ENCODE peak calls at places on chromosomes 2 and 18, in ten cellular contexts. One of them, this sample, is unnamed.

GRCh38 chr2:233062447-233062842 is 2.3 kb downstream of the INPP5D start:
- DNase-seq in ELR: no peak
- DNase-seq in activated T-cell treated with anti-CD3 and anti-CD28 coated beads, Interleukin-2, amount 50 U/mL, for 4 hours: no peak
- DNase-seq in globus pallidus: no peak
- DNase-seq in transverse colon: no peak
- DNase-seq in M059J: no peak
- DNase-seq in AG10803: no peak
- DNase-seq in lower lobe of right lung: no peak
- DNase-seq in ecto neural progenitor cell: no peak
- DNase-seq in HepG2: peak
- DNase-seq in this sample: no peak

GRCh38 chr2:224869601-224870000 is 153.4 kb upstream of the CCDC195 start:
- DNase-seq in ELR: peak
- DNase-seq in activated T-cell treated with anti-CD3 and anti-CD28 coated beads, Interleukin-2, amount 50 U/mL, for 4 hours: no peak
- DNase-seq in globus pallidus: no peak
- DNase-seq in transverse colon: no peak
- DNase-seq in M059J: peak
- DNase-seq in AG10803: peak
- DNase-seq in lower lobe of right lung: no peak
- DNase-seq in ecto neural progenitor cell: no peak
- DNase-seq in HepG2: no peak
- DNase-seq in this sample: peak

GRCh38 chr2:236554629-236555282 is 14.9 kb upstream of the ACKR3 start:
- DNase-seq in ELR: no peak
- DNase-seq in activated T-cell treated with anti-CD3 and anti-CD28 coated beads, Interleukin-2, amount 50 U/mL, for 4 hours: no peak
- DNase-seq in globus pallidus: no peak
- DNase-seq in transverse colon: no peak
- DNase-seq in M059J: no peak
- DNase-seq in AG10803: no peak
- DNase-seq in lower lobe of right lung: no peak
- DNase-seq in ecto neural progenitor cell: no peak
- DNase-seq in HepG2: no peak
- DNase-seq in this sample: no peak

GRCh38 chr2:30450025-30450424 is 3.0 kb downstream of the LCLAT1 start:
- DNase-seq in ELR: no peak
- DNase-seq in activated T-cell treated with anti-CD3 and anti-CD28 coated beads, Interleukin-2, amount 50 U/mL, for 4 hours: no peak
- DNase-seq in globus pallidus: no peak
- DNase-seq in transverse colon: no peak
- DNase-seq in M059J: no peak
- DNase-seq in AG10803: no peak
- DNase-seq in lower lobe of right lung: no peak
- DNase-seq in ecto neural progenitor cell: no peak
- DNase-seq in HepG2: no peak
- DNase-seq in this sample: no peak

GRCh38 chr2:218566296-218566695 is 1.9 kb downstream of the USP37 start:
- DNase-seq in ELR: no peak
- DNase-seq in activated T-cell treated with anti-CD3 and anti-CD28 coated beads, Interleukin-2, amount 50 U/mL, for 4 hours: no peak
- DNase-seq in globus pallidus: no peak
- DNase-seq in transverse colon: no peak
- DNase-seq in M059J: no peak
- DNase-seq in AG10803: no peak
- DNase-seq in lower lobe of right lung: no peak
- DNase-seq in ecto neural progenitor cell: no peak
- DNase-seq in HepG2: no peak
- DNase-seq in this sample: no peak

GRCh38 chr2:120953066-120953760 is 217.5 kb downstream of the GLI2 start:
- DNase-seq in ELR: no peak
- DNase-seq in activated T-cell treated with anti-CD3 and anti-CD28 coated beads, Interleukin-2, amount 50 U/mL, for 4 hours: no peak
- DNase-seq in globus pallidus: no peak
- DNase-seq in transverse colon: no peak
- DNase-seq in M059J: no peak
- DNase-seq in AG10803: no peak
- DNase-seq in lower lobe of right lung: no peak
- DNase-seq in ecto neural progenitor cell: no peak
- DNase-seq in HepG2: no peak
- DNase-seq in this sample: no peak

GRCh38 chr2:229675569-229675968 is 38.8 kb downstream of the DNER start:
- DNase-seq in ELR: peak
- DNase-seq in activated T-cell treated with anti-CD3 and anti-CD28 coated beads, Interleukin-2, amount 50 U/mL, for 4 hours: no peak
- DNase-seq in globus pallidus: no peak
- DNase-seq in transverse colon: no peak
- DNase-seq in M059J: peak
- DNase-seq in AG10803: no peak
- DNase-seq in lower lobe of right lung: no peak
- DNase-seq in ecto neural progenitor cell: no peak
- DNase-seq in HepG2: no peak
- DNase-seq in this sample: peak

GRCh38 chr2:108449410-108450200 is 599 bp downstream of the GCC2 start:
- DNase-seq in ELR: peak
- DNase-seq in activated T-cell treated with anti-CD3 and anti-CD28 coated beads, Interleukin-2, amount 50 U/mL, for 4 hours: no peak
- DNase-seq in globus pallidus: peak
- DNase-seq in transverse colon: peak
- DNase-seq in M059J: peak
- DNase-seq in AG10803: peak
- DNase-seq in lower lobe of right lung: no peak
- DNase-seq in ecto neural progenitor cell: no peak
- DNase-seq in HepG2: peak
- DNase-seq in this sample: no peak

GRCh38 chr2:126657636-126658315 is 1.8 kb downstream of the GYPC start:
- DNase-seq in ELR: peak
- DNase-seq in activated T-cell treated with anti-CD3 and anti-CD28 coated beads, Interleukin-2, amount 50 U/mL, for 4 hours: peak
- DNase-seq in globus pallidus: no peak
- DNase-seq in transverse colon: peak
- DNase-seq in M059J: peak
- DNase-seq in AG10803: peak
- DNase-seq in lower lobe of right lung: peak
- DNase-seq in ecto neural progenitor cell: peak
- DNase-seq in HepG2: no peak
- DNase-seq in this sample: peak

GRCh38 chr2:28137221-28137620 is 246.7 kb downstream of the BABAM2 start:
- DNase-seq in ELR: peak
- DNase-seq in activated T-cell treated with anti-CD3 and anti-CD28 coated beads, Interleukin-2, amount 50 U/mL, for 4 hours: no peak
- DNase-seq in globus pallidus: peak
- DNase-seq in transverse colon: no peak
- DNase-seq in M059J: peak
- DNase-seq in AG10803: peak
- DNase-seq in lower lobe of right lung: no peak
- DNase-seq in ecto neural progenitor cell: no peak
- DNase-seq in HepG2: no peak
- DNase-seq in this sample: peak

GRCh38 chr18:47050468-47050867 is 15.0 kb upstream of the ELOA2 start:
- DNase-seq in ELR: peak
- DNase-seq in activated T-cell treated with anti-CD3 and anti-CD28 coated beads, Interleukin-2, amount 50 U/mL, for 4 hours: no peak
- DNase-seq in globus pallidus: peak
- DNase-seq in transverse colon: no peak
- DNase-seq in M059J: peak
- DNase-seq in AG10803: peak
- DNase-seq in lower lobe of right lung: no peak
- DNase-seq in ecto neural progenitor cell: no peak
- DNase-seq in HepG2: peak
- DNase-seq in this sample: peak

GRCh38 chr2:241902357-241902991 is 32.9 kb downstream of the RTP5 start:
- DNase-seq in ELR: no peak
- DNase-seq in activated T-cell treated with anti-CD3 and anti-CD28 coated beads, Interleukin-2, amount 50 U/mL, for 4 hours: no peak
- DNase-seq in globus pallidus: no peak
- DNase-seq in transverse colon: no peak
- DNase-seq in M059J: no peak
- DNase-seq in AG10803: no peak
- DNase-seq in lower lobe of right lung: peak
- DNase-seq in ecto neural progenitor cell: peak
- DNase-seq in HepG2: no peak
- DNase-seq in this sample: no peak

GRCh38 chr2:29834036-29834540 is 87.3 kb downstream of the ALK start:
- DNase-seq in ELR: no peak
- DNase-seq in activated T-cell treated with anti-CD3 and anti-CD28 coated beads, Interleukin-2, amount 50 U/mL, for 4 hours: no peak
- DNase-seq in globus pallidus: no peak
- DNase-seq in transverse colon: no peak
- DNase-seq in M059J: peak
- DNase-seq in AG10803: no peak
- DNase-seq in lower lobe of right lung: no peak
- DNase-seq in ecto neural progenitor cell: no peak
- DNase-seq in HepG2: no peak
- DNase-seq in this sample: no peak

GRCh38 chr2:171985076-171985475 is 14.7 kb upstream of the METAP1D start:
- DNase-seq in ELR: no peak
- DNase-seq in activated T-cell treated with anti-CD3 and anti-CD28 coated beads, Interleukin-2, amount 50 U/mL, for 4 hours: no peak
- DNase-seq in globus pallidus: no peak
- DNase-seq in transverse colon: no peak
- DNase-seq in M059J: peak
- DNase-seq in AG10803: no peak
- DNase-seq in lower lobe of right lung: no peak
- DNase-seq in ecto neural progenitor cell: no peak
- DNase-seq in HepG2: no peak
- DNase-seq in this sample: no peak

GRCh38 chr2:233841183-233841582 is 13.2 kb downstream of the HJURP start:
- DNase-seq in ELR: no peak
- DNase-seq in activated T-cell treated with anti-CD3 and anti-CD28 coated beads, Interleukin-2, amount 50 U/mL, for 4 hours: no peak
- DNase-seq in globus pallidus: no peak
- DNase-seq in transverse colon: no peak
- DNase-seq in M059J: no peak
- DNase-seq in AG10803: no peak
- DNase-seq in lower lobe of right lung: no peak
- DNase-seq in ecto neural progenitor cell: no peak
- DNase-seq in HepG2: no peak
- DNase-seq in this sample: no peak

GRCh38 chr18:28113271-28114023 is 63.5 kb downstream of the CDH2 start:
- DNase-seq in ELR: peak
- DNase-seq in activated T-cell treated with anti-CD3 and anti-CD28 coated beads, Interleukin-2, amount 50 U/mL, for 4 hours: no peak
- DNase-seq in globus pallidus: no peak
- DNase-seq in transverse colon: no peak
- DNase-seq in M059J: no peak
- DNase-seq in AG10803: no peak
- DNase-seq in lower lobe of right lung: no peak
- DNase-seq in ecto neural progenitor cell: no peak
- DNase-seq in HepG2: no peak
- DNase-seq in this sample: no peak

GRCh38 chr2:119823734-119824334 is 64.1 kb downstream of the PTPN4 start:
- DNase-seq in ELR: peak
- DNase-seq in activated T-cell treated with anti-CD3 and anti-CD28 coated beads, Interleukin-2, amount 50 U/mL, for 4 hours: peak
- DNase-seq in globus pallidus: peak
- DNase-seq in transverse colon: no peak
- DNase-seq in M059J: peak
- DNase-seq in AG10803: peak
- DNase-seq in lower lobe of right lung: no peak
- DNase-seq in ecto neural progenitor cell: no peak
- DNase-seq in HepG2: peak
- DNase-seq in this sample: peak

GRCh38 chr18:58756148-58756547 is 84.9 kb downstream of the MALT1 start:
- DNase-seq in ELR: no peak
- DNase-seq in activated T-cell treated with anti-CD3 and anti-CD28 coated beads, Interleukin-2, amount 50 U/mL, for 4 hours: no peak
- DNase-seq in globus pallidus: no peak
- DNase-seq in transverse colon: no peak
- DNase-seq in M059J: no peak
- DNase-seq in AG10803: no peak
- DNase-seq in lower lobe of right lung: no peak
- DNase-seq in ecto neural progenitor cell: no peak
- DNase-seq in HepG2: no peak
- DNase-seq in this sample: no peak

GRCh38 chr2:183455056-183455455 is 330.8 kb downstream of the NUP35 start:
- DNase-seq in ELR: peak
- DNase-seq in activated T-cell treated with anti-CD3 and anti-CD28 coated beads, Interleukin-2, amount 50 U/mL, for 4 hours: no peak
- DNase-seq in globus pallidus: no peak
- DNase-seq in transverse colon: no peak
- DNase-seq in M059J: no peak
- DNase-seq in AG10803: no peak
- DNase-seq in lower lobe of right lung: no peak
- DNase-seq in ecto neural progenitor cell: no peak
- DNase-seq in HepG2: no peak
- DNase-seq in this sample: peak

GRCh38 chr2:237434916-237435315 is 21.0 kb upstream of the COL6A3 start:
- DNase-seq in ELR: peak
- DNase-seq in activated T-cell treated with anti-CD3 and anti-CD28 coated beads, Interleukin-2, amount 50 U/mL, for 4 hours: peak
- DNase-seq in globus pallidus: no peak
- DNase-seq in transverse colon: peak
- DNase-seq in M059J: peak
- DNase-seq in AG10803: peak
- DNase-seq in lower lobe of right lung: no peak
- DNase-seq in ecto neural progenitor cell: no peak
- DNase-seq in HepG2: no peak
- DNase-seq in this sample: peak

GRCh38 chr18:56112013-56112749 is 524.2 kb upstream of the TCF4 start:
- DNase-seq in ELR: peak
- DNase-seq in activated T-cell treated with anti-CD3 and anti-CD28 coated beads, Interleukin-2, amount 50 U/mL, for 4 hours: no peak
- DNase-seq in globus pallidus: no peak
- DNase-seq in transverse colon: no peak
- DNase-seq in M059J: peak
- DNase-seq in AG10803: no peak
- DNase-seq in lower lobe of right lung: no peak
- DNase-seq in ecto neural progenitor cell: no peak
- DNase-seq in HepG2: no peak
- DNase-seq in this sample: peak

GRCh38 chr2:224278531-224278930 is 123.4 kb downstream of the FAM124B start:
- DNase-seq in ELR: peak
- DNase-seq in activated T-cell treated with anti-CD3 and anti-CD28 coated beads, Interleukin-2, amount 50 U/mL, for 4 hours: no peak
- DNase-seq in globus pallidus: no peak
- DNase-seq in transverse colon: no peak
- DNase-seq in M059J: peak
- DNase-seq in AG10803: peak
- DNase-seq in lower lobe of right lung: no peak
- DNase-seq in ecto neural progenitor cell: no peak
- DNase-seq in HepG2: no peak
- DNase-seq in this sample: no peak

GRCh38 chr2:31274700-31275075 is 40.7 kb downstream of the EHD3 start:
- DNase-seq in ELR: no peak
- DNase-seq in activated T-cell treated with anti-CD3 and anti-CD28 coated beads, Interleukin-2, amount 50 U/mL, for 4 hours: no peak
- DNase-seq in globus pallidus: no peak
- DNase-seq in transverse colon: no peak
- DNase-seq in M059J: no peak
- DNase-seq in AG10803: no peak
- DNase-seq in lower lobe of right lung: no peak
- DNase-seq in ecto neural progenitor cell: no peak
- DNase-seq in HepG2: no peak
- DNase-seq in this sample: no peak

GRCh38 chr18:29651121-29651675 is 1391.3 kb downstream of the DSC3 start:
- DNase-seq in ELR: peak
- DNase-seq in activated T-cell treated with anti-CD3 and anti-CD28 coated beads, Interleukin-2, amount 50 U/mL, for 4 hours: no peak
- DNase-seq in globus pallidus: no peak
- DNase-seq in transverse colon: no peak
- DNase-seq in M059J: peak
- DNase-seq in AG10803: peak
- DNase-seq in lower lobe of right lung: no peak
- DNase-seq in ecto neural progenitor cell: no peak
- DNase-seq in HepG2: no peak
- DNase-seq in this sample: peak

GRCh38 chr2:45256867-45257641 is 247.8 kb upstream of the SIX2 start:
- DNase-seq in ELR: no peak
- DNase-seq in activated T-cell treated with anti-CD3 and anti-CD28 coated beads, Interleukin-2, amount 50 U/mL, for 4 hours: no peak
- DNase-seq in globus pallidus: no peak
- DNase-seq in transverse colon: no peak
- DNase-seq in M059J: no peak
- DNase-seq in AG10803: no peak
- DNase-seq in lower lobe of right lung: no peak
- DNase-seq in ecto neural progenitor cell: no peak
- DNase-seq in HepG2: peak
- DNase-seq in this sample: no peak

GRCh38 chr2:166653185-166653813 is 159.2 kb upstream of the SCN7A start:
- DNase-seq in ELR: no peak
- DNase-seq in activated T-cell treated with anti-CD3 and anti-CD28 coated beads, Interleukin-2, amount 50 U/mL, for 4 hours: no peak
- DNase-seq in globus pallidus: no peak
- DNase-seq in transverse colon: no peak
- DNase-seq in M059J: no peak
- DNase-seq in AG10803: no peak
- DNase-seq in lower lobe of right lung: no peak
- DNase-seq in ecto neural progenitor cell: no peak
- DNase-seq in HepG2: peak
- DNase-seq in this sample: peak

GRCh38 chr2:25885933-25886332 is 7.6 kb upstream of the ASXL2 start:
- DNase-seq in ELR: peak
- DNase-seq in activated T-cell treated with anti-CD3 and anti-CD28 coated beads, Interleukin-2, amount 50 U/mL, for 4 hours: no peak
- DNase-seq in globus pallidus: no peak
- DNase-seq in transverse colon: no peak
- DNase-seq in M059J: peak
- DNase-seq in AG10803: peak
- DNase-seq in lower lobe of right lung: no peak
- DNase-seq in ecto neural progenitor cell: no peak
- DNase-seq in HepG2: peak
- DNase-seq in this sample: peak

GRCh38 chr2:152376968-152377367 is 42.0 kb downstream of the FMNL2 start:
- DNase-seq in ELR: no peak
- DNase-seq in activated T-cell treated with anti-CD3 and anti-CD28 coated beads, Interleukin-2, amount 50 U/mL, for 4 hours: no peak
- DNase-seq in globus pallidus: no peak
- DNase-seq in transverse colon: no peak
- DNase-seq in M059J: peak
- DNase-seq in AG10803: no peak
- DNase-seq in lower lobe of right lung: no peak
- DNase-seq in ecto neural progenitor cell: no peak
- DNase-seq in HepG2: no peak
- DNase-seq in this sample: peak

This sample was measured in MCF 10A.